ENCODE peak calls at places on chromosomes 1 and 21, in five cellular contexts. H is SJSA1, G is IMR-90, U is sigmoid colon, E is stomach. W is an unnamed sample. For H3K27me3, the result is how much of the 10 kb centered on the place peaks cover.

GRCh38 chr1:210464519-210465039 is 135.9 kb downstream of the HHAT start:
- DNase-seq in H (no peak), G (peak), U (no peak), E (peak), W (no peak)

GRCh38 chr21:44615881-44616590 is 4.2 kb downstream of the KRTAP10-8 start:
- DNase-seq in H (no peak), G (no peak), U (no peak), E (no peak), W (no peak)

GRCh38 chr1:216805233-216805632 is 82.0 kb upstream of the ESRRG start:
- DNase-seq in H (no peak), G (peak), U (no peak), E (no peak), W (no peak)

GRCh38 chr1:152906023-152906565 is 2.3 kb upstream of the IVL start:
- DNase-seq in H (peak), G (peak), U (no peak), E (no peak), W (no peak)

GRCh38 chr1:224052767-224053166 is 61.1 kb upstream of the FBXO28 start:
- DNase-seq in H (no peak), G (peak), U (no peak), E (no peak), W (no peak)

GRCh38 chr1:34906225-34906624 is 23.2 kb downstream of the DLGAP3 start:
- DNase-seq in H (no peak), G (no peak), U (no peak), E (no peak), W (no peak)

GRCh38 chr1:23393706-23394105 is 24.1 kb upstream of the ZNF436 start:
- DNase-seq in H (no peak), G (peak), U (peak), E (no peak), W (no peak)

GRCh38 chr1:28886731-28887417 is 27.5 kb upstream of the EPB41 start:
- DNase-seq in H (peak), G (peak), U (peak), E (peak), W (peak)

GRCh38 chr1:28889357-28889756 is 25.0 kb upstream of the EPB41 start:
- DNase-seq in H (no peak), G (no peak), U (no peak), E (no peak), W (no peak)

GRCh38 chr1:8847990-8848389 is 30.5 kb downstream of the ENO1 start:
- DNase-seq in H (no peak), G (no peak), U (no peak), E (peak), W (no peak)

GRCh38 chr1:208781391-208782035 is 537.3 kb upstream of the PLXNA2 start:
- DNase-seq in H (no peak), G (no peak), U (no peak), E (no peak), W (no peak)

GRCh38 chr1:30325085-30325935 is 398.1 kb downstream of the MATN1 start:
- DNase-seq in H (no peak), G (no peak), U (no peak), E (peak), W (no peak)

GRCh38 chr1:44652445-44653106 is 21.7 kb downstream of the TMEM53 start:
- DNase-seq in H (peak), G (peak), U (peak), E (peak), W (no peak)

GRCh38 chr1:247906504-247907047 is 11.2 kb downstream of the OR2W3 start:
- DNase-seq in H (peak), G (peak), U (no peak), E (no peak), W (no peak)

GRCh38 chr1:162292422-162292849 is 84.2 kb downstream of the SPATA46 start:
- DNase-seq in H (no peak), G (peak), U (no peak), E (no peak), W (no peak)

GRCh38 chr1:47983677-47984076 is 13.5 kb downstream of the TRABD2B start:
- DNase-seq in H (no peak), G (no peak), U (no peak), E (no peak), W (no peak)

GRCh38 chr1:32782086-32782485 is 35.1 kb downstream of the YARS1 start:
- DNase-seq in H (no peak), G (no peak), U (no peak), E (no peak), W (no peak)

GRCh38 chr1:93014156-93014555 is 52.9 kb upstream of the DIPK1A start:
- DNase-seq in H (no peak), G (peak), U (no peak), E (no peak), W (no peak)

GRCh38 chr1:6385673-6386191 is 7.8 kb downstream of the ACOT7 start:
- DNase-seq in H (peak), G (peak), U (peak), E (no peak), W (no peak)

GRCh38 chr21:46000731-46001641 is 19.4 kb downstream of the COL6A1 start:
- DNase-seq in H (no peak), G (no peak), U (peak), E (peak), W (no peak)

GRCh38 chr1:27027575-27028250 is 15.1 kb upstream of the TENT5B start:
- DNase-seq in H (no peak), G (no peak), U (no peak), E (no peak), W (no peak)

GRCh38 chr1:9110669-9111356 is 18.1 kb downstream of the GPR157 start:
- DNase-seq in H (peak), G (peak), U (peak), E (peak), W (peak)

GRCh38 chr21:31732891-31733520 is 1.1 kb upstream of the SCAF4 start:
- DNase-seq in H (no peak), G (peak), U (peak), E (no peak), W (no peak)

GRCh38 chr21:38768385-38769071 is 37.2 kb upstream of the ETS2 start:
- DNase-seq in H (peak), G (peak), U (no peak), E (no peak), W (peak)

GRCh38 chr1:2504224-2504948 is 22.0 kb downstream of the PANK4 start:
- DNase-seq in H (no peak), G (no peak), U (no peak), E (no peak), W (no peak)

GRCh38 chr1:189117072-189117770 is 1360.4 kb downstream of the BRINP3 start:
- DNase-seq in H (no peak), G (no peak), U (no peak), E (no peak), W (no peak)

GRCh38 chr1:25066253-25066652 is 136.2 kb upstream of the RUNX3 start:
- DNase-seq in H (peak), G (no peak), U (no peak), E (no peak), W (no peak)

GRCh38 chr1:246608616-246609376 is 42.5 kb downstream of the CNST start:
- DNase-seq in H (peak), G (peak), U (peak), E (peak), W (peak)

GRCh38 chr1:39333296-39333695 is 128.8 kb downstream of the MACF1 start:
- DNase-seq in H (no peak), G (peak), U (peak), E (no peak), W (no peak)

GRCh38 chr21:29091032-29091431 is 17.6 kb upstream of the CCT8 start:
- DNase-seq in H (peak), G (peak), U (no peak), E (no peak), W (peak)

GRCh38 chr1:117754061-117754969 is 148.5 kb downstream of the TENT5C start:
- DNase-seq in H (peak), G (peak), U (no peak), E (peak), W (peak)
- H3K4me3 ChIP-seq in H (no peak), G (no peak), U (peak), E (peak), W (peak)

GRCh38 chr21:42546433-42546832 is 32.8 kb downstream of the SLC37A1 start:
- DNase-seq in H (no peak), G (no peak), U (peak), E (no peak), W (no peak)
- H3K27ac ChIP-seq in H (no peak), G (no peak), U (no peak), E (no peak), W (no peak)

GRCh38 chr1:46546210-46546609 is 5.2 kb downstream of the KNCN start:
- DNase-seq in H (no peak), G (no peak), U (no peak), E (no peak), W (no peak)
- H3K27me3 ChIP-seq in H (under half), G (half or more), U (under half), E (half or more), W (half or more)

GRCh38 chr1:21537932-21538630 is 28.9 kb downstream of the ALPL start:
- DNase-seq in H (peak), G (no peak), U (no peak), E (peak), W (no peak)
- H3K4me3 ChIP-seq in H (no peak), G (no peak), U (no peak), E (no peak), W (no peak)

DNA sequence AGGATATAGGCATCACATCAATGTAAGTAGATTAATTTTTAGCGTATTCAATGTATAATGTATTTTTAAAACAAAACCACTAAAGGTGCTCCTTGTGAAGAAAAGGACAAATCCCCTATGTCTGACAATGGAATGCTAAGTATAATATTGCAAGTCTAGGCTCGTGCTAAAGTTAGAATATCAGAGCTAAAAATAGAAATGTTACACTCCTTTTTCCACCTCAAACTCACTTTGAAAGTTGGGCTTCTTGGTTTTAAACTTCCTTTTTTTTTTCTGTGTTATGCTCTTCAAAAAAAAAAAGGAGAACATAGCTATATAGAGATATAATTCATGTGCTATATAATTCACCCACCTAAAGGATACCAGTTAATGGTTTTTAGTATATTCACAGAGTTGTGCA is 3.6 kb upstream of the SERBP1 start:
- DNase-seq in H (no peak), G (no peak), U (no peak), E (no peak), W (no peak)
- H3K27ac ChIP-seq in H (no peak), G (no peak), U (no peak), E (no peak), W (no peak)

DNA sequence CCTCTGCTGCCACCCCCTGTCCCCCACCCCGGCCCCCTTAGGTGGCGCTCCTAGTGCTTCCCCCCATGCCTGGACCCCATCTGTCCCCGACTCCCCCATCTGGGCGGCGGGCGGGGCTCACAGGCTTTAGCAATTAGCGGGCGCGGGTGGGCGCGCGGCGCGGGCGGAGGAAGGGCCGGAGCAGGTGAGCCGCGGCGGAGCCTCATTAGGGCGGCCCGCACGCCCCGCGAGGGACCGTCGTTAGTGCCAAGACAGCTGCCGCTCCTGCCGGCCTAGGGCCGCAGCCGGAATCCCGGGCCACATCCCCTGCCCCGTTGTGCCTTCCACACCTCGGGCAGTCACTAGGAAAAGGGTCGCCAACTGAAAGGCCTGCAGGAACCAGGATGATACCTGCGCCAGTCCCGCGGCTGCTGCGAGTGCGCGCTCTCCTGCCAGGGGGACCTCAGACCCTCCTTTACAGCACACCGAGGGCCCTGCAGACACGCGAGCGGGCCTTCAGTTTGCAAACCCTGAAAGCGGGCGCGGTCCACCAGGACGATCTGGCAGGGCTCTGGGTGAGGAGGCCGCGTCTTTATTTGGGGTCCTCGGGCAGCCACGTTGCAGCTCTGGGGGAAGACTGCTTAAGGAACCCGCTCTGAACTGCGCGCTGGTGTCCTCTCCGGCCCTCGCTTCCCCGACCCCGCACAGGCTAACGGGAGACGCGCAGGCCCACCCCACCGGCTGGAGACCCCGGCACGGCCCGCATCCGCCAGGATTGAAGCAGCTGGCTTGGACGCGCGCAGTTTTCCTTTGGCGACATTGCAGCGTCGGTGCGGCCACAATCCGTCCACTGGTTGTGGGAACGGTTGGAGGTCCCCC is 7.6 kb downstream of the OLIG2 start:
- DNase-seq in H (no peak), G (no peak), U (peak), E (no peak), W (no peak)
- H3K27me3 ChIP-seq in H (half or more), G (half or more), U (under half), E (half or more), W (half or more)

GRCh38 chr21:35046223-35046690 is 2.8 kb downstream of the RUNX1 start:
- DNase-seq in H (no peak), G (no peak), U (no peak), E (no peak), W (no peak)

GRCh38 chr21:35046880-35047229 is 2.2 kb downstream of the RUNX1 start:
- DNase-seq in H (no peak), G (no peak), U (no peak), E (no peak), W (no peak)

GRCh38 chr21:35044770-35045538 is 4.1 kb downstream of the RUNX1 start:
- DNase-seq in H (no peak), G (no peak), U (no peak), E (no peak), W (no peak)

GRCh38 chr21:35044128-35044527 is 5.0 kb downstream of the RUNX1 start:
- DNase-seq in H (no peak), G (no peak), U (no peak), E (no peak), W (no peak)

DNA sequence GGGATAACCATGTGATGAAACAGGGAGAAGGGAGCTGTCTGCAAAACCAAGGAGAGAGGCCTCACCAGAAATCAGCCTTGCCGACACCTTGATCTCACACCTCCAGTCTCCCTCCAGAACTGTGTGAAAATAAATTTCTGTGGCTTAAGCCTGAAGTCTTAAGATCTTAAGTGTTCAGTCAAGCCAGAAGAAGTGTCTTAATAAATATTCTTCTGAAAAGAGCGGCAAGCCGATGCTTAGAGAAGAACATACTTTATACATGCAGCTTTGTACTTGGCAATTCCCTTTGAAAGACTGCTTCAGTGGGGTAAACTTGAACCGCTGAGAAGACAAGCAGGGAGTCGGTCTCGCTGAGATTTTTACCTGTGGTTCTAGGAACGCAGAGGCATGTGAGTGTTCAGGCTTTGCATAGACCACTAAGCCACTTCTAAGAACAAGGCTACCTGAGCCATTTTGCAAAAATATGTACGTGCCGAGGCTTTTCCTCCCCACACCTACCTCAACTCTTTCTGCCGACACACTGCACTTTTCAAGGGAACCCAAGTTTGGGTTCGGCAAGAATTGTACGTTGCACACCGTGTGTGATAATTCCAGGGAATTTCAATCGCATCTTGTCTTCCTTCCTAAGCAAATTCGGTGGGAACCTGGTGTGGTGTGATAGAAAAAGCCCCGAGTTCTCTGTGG is 3.4 kb downstream of the RUNX1 start:
- DNase-seq in H (no peak), G (no peak), U (no peak), E (no peak), W (no peak)
- H3K4me3 ChIP-seq in H (no peak), G (no peak), U (no peak), E (peak), W (no peak)

GRCh38 chr1:59204001-59204400 is 92.9 kb upstream of the FGGY start:
- DNase-seq in H (no peak), G (peak), U (no peak), E (peak), W (no peak)
- H3K27ac ChIP-seq in H (no peak), G (peak), U (no peak), E (peak), W (peak)

DNA sequence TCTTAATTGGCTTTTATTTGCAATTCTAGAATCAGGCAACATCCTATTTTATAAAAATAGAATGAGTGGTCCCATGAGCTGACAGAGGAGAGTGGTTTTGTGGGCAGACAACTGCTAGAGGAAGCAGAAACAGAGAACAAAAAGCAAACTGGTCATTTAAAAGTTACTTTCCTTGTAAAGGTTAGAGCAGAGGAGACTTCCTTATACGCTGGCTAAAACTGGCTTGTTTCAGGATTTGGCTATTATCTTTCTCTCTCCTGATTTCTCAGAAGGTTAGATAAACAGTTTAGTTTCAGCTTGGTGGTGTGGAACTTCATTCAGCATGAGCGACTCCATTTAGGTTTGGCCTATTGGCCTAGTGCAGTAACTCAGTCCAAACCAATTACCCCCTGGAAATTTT is 32.3 kb upstream of the IL20 start:
- DNase-seq in H (no peak), G (no peak), U (no peak), E (no peak), W (no peak)
- H3K27me3 ChIP-seq in H (under half), G (under half), U (under half), E (under half), W (under half)

DNA sequence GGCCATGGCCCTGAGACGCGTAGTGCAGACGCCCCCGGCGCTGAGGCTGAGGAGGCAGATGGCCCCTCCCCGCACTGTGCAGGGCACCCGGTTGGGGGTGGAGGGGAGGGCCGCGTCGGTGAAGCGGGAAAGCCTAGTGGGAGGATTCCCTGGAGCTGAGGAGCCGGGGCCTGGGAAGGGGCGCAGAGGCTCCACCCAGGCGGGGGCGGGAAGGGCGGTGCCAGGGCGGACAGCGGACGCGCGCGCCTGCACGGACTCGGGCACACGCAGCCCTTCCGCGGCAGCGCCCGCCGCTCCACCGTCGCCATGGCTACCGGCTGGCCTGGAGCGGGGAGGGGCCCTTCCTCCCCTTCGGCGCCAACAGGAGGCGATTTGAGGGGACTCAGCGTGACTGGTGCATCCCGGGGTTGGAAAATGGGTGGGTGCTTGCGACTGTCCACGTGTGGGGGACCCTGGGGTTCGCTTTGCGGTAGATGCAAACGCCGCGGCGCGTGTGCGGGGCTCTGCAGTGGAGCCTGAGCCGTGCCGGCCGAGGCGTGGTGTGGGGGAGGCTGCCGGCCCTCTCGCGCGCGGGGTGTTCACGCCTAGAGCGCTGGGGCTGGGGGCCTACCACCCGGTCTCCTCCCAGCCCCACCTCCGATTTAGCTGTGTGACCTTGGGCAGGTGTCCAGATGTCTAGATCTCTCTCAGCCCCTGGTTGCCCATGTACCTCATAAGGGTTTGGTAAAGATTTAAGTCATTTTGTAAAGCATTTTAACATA is 35.1 kb downstream of the PTPRF start:
- DNase-seq in H (peak), G (peak), U (peak), E (peak), W (no peak)
- H3K4me3 ChIP-seq in H (peak), G (peak), U (peak), E (peak), W (peak)

W was measured in AG04450.